ENCODE peak calls at places on chromosomes 11 and 22, in four cellular contexts. E is activated CD4-positive, CD25-positive, alpha-beta regulatory T cell treated with anti-CD3 and anti-CD28 coated beads, Interleukin-2, amount 50 U/mL, for 72 hours; C is body of pancreas; D is AG09309. S is an unnamed sample.

GRCh38 chr11:60836866-60837510 is 4.9 kb upstream of the CCDC86 start:
- DNase-seq in D (no peak), C (no peak), E (no peak), S (no peak)

GRCh38 chr11:118938491-118939411 is 13.0 kb upstream of the BCL9L start:
- DNase-seq in E (no peak), D (no peak), C (no peak), S (no peak)

GRCh38 chr22:35380537-35381423 is at the start of gene HMOX1:
- DNase-seq in D (peak), E (peak), C (peak), S (peak)

GRCh38 chr11:110000045-110000502 is 93.1 kb upstream of the ZC3H12C start:
- DNase-seq in D (peak), E (no peak), C (no peak), S (peak)

GRCh38 chr11:80379620-80380278 is 938.9 kb upstream of the TENM4 start:
- DNase-seq in E (no peak), D (no peak), C (no peak), S (no peak)

GRCh38 chr22:19961868-19962245 is 20.2 kb upstream of the TXNRD2 start:
- DNase-seq in C (no peak), E (no peak), D (no peak), S (no peak)

GRCh38 chr22:46967445-46968358 is 205.3 kb downstream of the TBC1D22A start:
- DNase-seq in D (no peak), E (no peak), C (no peak), S (no peak)

GRCh38 chr11:1752907-1753425 is 2.6 kb upstream of the IFITM10 start:
- DNase-seq in E (no peak), D (no peak), C (no peak), S (no peak)

GRCh38 chr22:50136431-50137047 is 34.0 kb upstream of the PANX2 start:
- DNase-seq in C (no peak), D (no peak), E (no peak), S (no peak)

GRCh38 chr11:61880454-61880853 is 10.9 kb downstream of the FADS3 start:
- DNase-seq in E (no peak), D (no peak), C (no peak), S (no peak)

GRCh38 chr11:9285850-9286587 is 20.9 kb upstream of the DENND5A start:
- DNase-seq in C (no peak), E (no peak), D (no peak), S (no peak)

GRCh38 chr11:61294717-61295595 is at the start of gene VWCE:
- DNase-seq in E (peak), C (peak), D (no peak), S (no peak)

S was measured in GM04503.